ENCODE peak calls at places on chromosomes 12 and 14, in five cellular contexts. O, U, D, I and X are unnamed samples. For H3K4me1, the result is how much of the 10 kb centered on the place peaks cover.

GRCh38 chr14:99602054-99602787 is 1.8 kb downstream of the CCDC85C start:
- DNase-seq in U (no peak), D (no peak), I (no peak), O (no peak), X (no peak)

GRCh38 chr12:63869656-63870055 is 25.2 kb downstream of the SRGAP1 start:
- DNase-seq in I (no peak), D (no peak), U (no peak), O (no peak), X (no peak)

GRCh38 chr12:101474248-101474647 is 888 bp upstream of the SPIC start:
- DNase-seq in U (no peak), I (no peak), O (no peak), D (no peak), X (no peak)

GRCh38 chr14:87687338-87687876 is 305.6 kb downstream of the GALC start:
- DNase-seq in U (no peak), I (no peak), D (peak), O (no peak), X (no peak)

GRCh38 chr12:119068129-119068856 is 87.0 kb downstream of the SRRM4 start:
- DNase-seq in U (no peak), I (no peak), D (no peak), O (peak), X (no peak)

GRCh38 chr14:103091041-103091882 is 3.3 kb upstream of the EXOC3L4 start:
- DNase-seq in I (peak), O (peak), D (no peak), U (peak), X (peak)

GRCh38 chr14:93522221-93522620 is 91.5 kb downstream of the UNC79 start:
- DNase-seq in I (no peak), O (no peak), D (no peak), U (no peak), X (no peak)

GRCh38 chr12:8828514-8829127 is 6.2 kb downstream of the A2ML1 start:
- DNase-seq in I (no peak), D (no peak), U (no peak), O (no peak), X (no peak)

GRCh38 chr12:47862881-47863280 is 41.9 kb downstream of the VDR start:
- DNase-seq in D (no peak), I (no peak), U (no peak), O (no peak), X (no peak)

GRCh38 chr12:107322063-107322462 is 228.7 kb upstream of the CRY1 start:
- DNase-seq in O (no peak), D (no peak), U (peak), I (no peak), X (no peak)

GRCh38 chr14:85907536-85907935 is 377.6 kb downstream of the FLRT2 start:
- DNase-seq in O (no peak), U (no peak), I (peak), D (no peak), X (no peak)

GRCh38 chr12:125324861-125325260 is 259.6 kb downstream of the AACS start:
- DNase-seq in U (no peak), I (no peak), D (no peak), O (no peak), X (no peak)

GRCh38 chr14:30180219-30180618 is 252.6 kb upstream of the PRKD1 start:
- DNase-seq in U (no peak), D (no peak), I (no peak), O (no peak), X (no peak)

GRCh38 chr14:105414456-105415371 is 4.9 kb upstream of the MTA1 start:
- DNase-seq in I (peak), U (peak), O (peak), D (peak), X (no peak)

GRCh38 chr12:99253068-99253467 is 394.5 kb upstream of the GARIN6 start:
- DNase-seq in I (no peak), D (no peak), U (no peak), O (no peak), X (no peak)

GRCh38 chr14:57401501-57401900 is 11.1 kb downstream of the NAA30 start:
- DNase-seq in D (no peak), U (no peak), O (no peak), I (no peak), X (no peak)

GRCh38 chr14:65866906-65867305 is 454.4 kb downstream of the FUT8 start:
- DNase-seq in U (no peak), D (no peak), I (no peak), O (no peak), X (no peak)

GRCh38 chr12:77189463-77189862 is 124.1 kb upstream of the E2F7 start:
- DNase-seq in U (no peak), I (no peak), O (no peak), D (no peak), X (no peak)

GRCh38 chr12:56581418-56582145 is 48.5 kb downstream of the BAZ2A start:
- DNase-seq in U (peak), I (no peak), O (no peak), D (no peak), X (no peak)

GRCh38 chr12:105219261-105220018 is 16.5 kb downstream of the APPL2 start:
- DNase-seq in O (no peak), I (no peak), D (no peak), U (no peak), X (no peak)
- H3K4me1 ChIP-seq in O (half or more), I (under half), D (under half), U (under half), X (under half)

DNA sequence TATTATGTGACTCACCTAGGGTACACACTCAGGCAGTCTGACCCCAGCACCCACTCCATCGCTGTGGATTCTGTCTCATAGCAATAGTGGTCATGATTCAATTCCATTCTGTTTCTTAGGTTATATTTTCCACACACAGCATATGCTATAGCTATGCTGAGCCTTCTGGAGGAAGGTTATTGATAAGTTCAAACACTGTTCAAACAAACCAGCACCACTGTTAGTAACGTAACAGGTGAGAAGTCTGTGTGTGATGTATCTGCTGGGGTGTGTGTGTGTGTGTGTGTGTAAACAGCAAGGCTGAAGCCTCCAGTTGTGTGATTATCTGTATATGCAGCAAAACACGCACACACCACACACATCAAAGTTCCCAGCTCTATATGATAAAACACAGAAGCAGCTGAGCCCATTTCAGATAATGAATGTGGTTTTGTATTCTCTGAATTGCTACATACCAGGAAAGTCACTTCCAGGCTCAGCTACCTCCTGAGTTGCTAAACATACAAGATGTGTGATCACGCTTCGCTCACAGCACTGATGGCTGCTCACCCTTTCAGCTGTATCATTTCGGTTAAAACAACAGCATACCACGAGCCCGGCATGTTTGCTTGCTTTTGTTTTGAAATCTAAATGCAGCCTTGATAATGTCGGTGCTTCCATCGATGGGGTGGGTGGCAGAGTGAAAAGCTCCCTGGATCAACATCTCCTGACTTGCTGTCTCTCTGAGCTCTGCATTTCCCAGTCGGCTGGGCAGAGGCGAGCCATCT is 6.8 kb upstream of the SYNE3 start:
- DNase-seq in O (no peak), I (no peak), U (no peak), D (no peak), X (no peak)
- H3K4me1 ChIP-seq in O (half or more), I (under half), U (half or more), D (under half), X (half or more)

GRCh38 chr12:122304924-122305323 is 38.6 kb upstream of the VPS33A start:
- DNase-seq in U (no peak), I (no peak), D (no peak), O (no peak), X (no peak)
- H3K4me1 ChIP-seq in U (under half), I (under half), D (under half), O (under half), X (under half)

GRCh38 chr12:106093246-106093645 is 45.5 kb downstream of the NUAK1 start:
- DNase-seq in D (no peak), I (no peak), U (no peak), O (no peak), X (no peak)

GRCh38 chr12:106091421-106091820 is 47.3 kb downstream of the NUAK1 start:
- DNase-seq in U (no peak), I (no peak), D (no peak), O (no peak), X (no peak)

GRCh38 chr12:106088246-106089200 is 50.2 kb downstream of the NUAK1 start:
- DNase-seq in O (no peak), I (no peak), U (no peak), D (peak), X (no peak)

GRCh38 chr12:106089935-106090334 is 48.8 kb downstream of the NUAK1 start:
- DNase-seq in I (no peak), U (no peak), D (no peak), O (no peak), X (no peak)

GRCh38 chr12:106090586-106091411 is 48.0 kb downstream of the NUAK1 start:
- DNase-seq in O (no peak), U (no peak), I (no peak), D (peak), X (no peak)
- H3K4me1 ChIP-seq in O (half or more), U (under half), I (under half), D (under half), X (under half)

GRCh38 chr14:49485290-49485689 is 100.9 kb downstream of the RPS29 start:
- DNase-seq in I (no peak), U (no peak), O (no peak), D (no peak), X (no peak)
- H3K4me1 ChIP-seq in I (under half), U (under half), O (under half), D (under half), X (under half)

GRCh38 chr12:95804296-95804695 is 13.7 kb upstream of the NTN4 start:
- DNase-seq in I (no peak), D (no peak), U (no peak), O (no peak), X (no peak)
- H3K4me1 ChIP-seq in I (under half), D (under half), U (under half), O (under half), X (half or more)

GRCh38 chr12:112419269-112420133 is 754 bp downstream of the PTPN11 start:
- DNase-seq in O (peak), I (peak), U (no peak), D (peak), X (peak)
- H3K4me1 ChIP-seq in O (half or more), I (under half), U (under half), D (under half), X (under half)